ENCODE peak calls at places on chromosomes 7 and 10, in four cellular contexts. Q, T, S and B are unnamed samples.

GRCh38 chr7:132899833-132900232 is 182.1 kb downstream of the CHCHD3 start:
- DNase-seq in Q (no peak), T (no peak), S (no peak), B (no peak)

GRCh38 chr10:96578633-96579032 is 8.2 kb downstream of the TM9SF3 start:
- DNase-seq in Q (no peak), T (no peak), S (no peak), B (no peak)

GRCh38 chr10:37819797-37820196 is 37.6 kb downstream of the ZNF248 start:
- DNase-seq in Q (no peak), T (no peak), S (no peak), B (no peak)

GRCh38 chr7:32164341-32164996 is 94.3 kb upstream of the PDE1C start:
- DNase-seq in Q (peak), T (no peak), S (peak), B (no peak)

GRCh38 chr7:47809387-47809786 is 138.9 kb downstream of the PKD1L1 start:
- DNase-seq in Q (no peak), T (no peak), S (no peak), B (no peak)

GRCh38 chr7:254337-255037 is 35.5 kb upstream of the FOXL3 start:
- DNase-seq in Q (no peak), T (no peak), S (no peak), B (no peak)

GRCh38 chr7:30163231-30163894 is 28.6 kb downstream of the MTURN start:
- DNase-seq in Q (no peak), T (no peak), S (no peak), B (no peak)

GRCh38 chr10:127715782-127716378 is 21.1 kb upstream of the FOXI2 start:
- DNase-seq in Q (no peak), T (no peak), S (peak), B (no peak)

GRCh38 chr10:119418401-119418800 is 124.1 kb downstream of the RGS10 start:
- DNase-seq in Q (no peak), T (no peak), S (no peak), B (no peak)

GRCh38 chr7:151859111-151859947 is 17.6 kb downstream of the PRKAG2 start:
- DNase-seq in Q (no peak), T (no peak), S (no peak), B (no peak)

GRCh38 chr7:12434012-12434642 is 30.5 kb upstream of the VWDE start:
- DNase-seq in Q (no peak), T (no peak), S (no peak), B (no peak)

GRCh38 chr7:122305475-122306319 is 1.1 kb upstream of the FEZF1 start:
- DNase-seq in Q (no peak), T (no peak), S (no peak), B (no peak)

GRCh38 chr10:96833220-96834001 is 1.3 kb downstream of the LCOR start:
- DNase-seq in Q (peak), T (no peak), S (peak), B (no peak)

GRCh38 chr7:138661236-138661635 is 39.9 kb downstream of the SVOPL start:
- DNase-seq in Q (no peak), T (no peak), S (no peak), B (no peak)

GRCh38 chr10:43227911-43228782 is 38.7 kb downstream of the RASGEF1A start:
- DNase-seq in Q (no peak), T (no peak), S (no peak), B (no peak)

GRCh38 chr7:155884225-155885161 is 72.2 kb upstream of the SHH start:
- DNase-seq in Q (no peak), T (no peak), S (no peak), B (no peak)

GRCh38 chr10:24435374-24435773 is 226.4 kb downstream of the KIAA1217 start:
- DNase-seq in Q (peak), T (no peak), S (peak), B (no peak)

GRCh38 chr7:20222219-20222828 is 5.1 kb upstream of the MACC1 start:
- DNase-seq in Q (no peak), T (no peak), S (no peak), B (no peak)
- H3K27ac ChIP-seq in Q (no peak), T (peak), S (peak), B (no peak)

GRCh38 chr10:121990015-121990677 is 1.2 kb downstream of the TACC2 start:
- DNase-seq in Q (no peak), T (no peak), S (no peak), B (no peak)

GRCh38 chr10:121988361-121989324 is at the start of gene TACC2:
- DNase-seq in Q (no peak), T (no peak), S (no peak), B (no peak)

GRCh38 chr10:121998462-121998861 is 9.5 kb downstream of the TACC2 start:
- DNase-seq in Q (no peak), T (no peak), S (no peak), B (no peak)

GRCh38 chr10:121999301-121999700 is 10.3 kb downstream of the TACC2 start:
- DNase-seq in Q (no peak), T (no peak), S (no peak), B (no peak)

DNA sequence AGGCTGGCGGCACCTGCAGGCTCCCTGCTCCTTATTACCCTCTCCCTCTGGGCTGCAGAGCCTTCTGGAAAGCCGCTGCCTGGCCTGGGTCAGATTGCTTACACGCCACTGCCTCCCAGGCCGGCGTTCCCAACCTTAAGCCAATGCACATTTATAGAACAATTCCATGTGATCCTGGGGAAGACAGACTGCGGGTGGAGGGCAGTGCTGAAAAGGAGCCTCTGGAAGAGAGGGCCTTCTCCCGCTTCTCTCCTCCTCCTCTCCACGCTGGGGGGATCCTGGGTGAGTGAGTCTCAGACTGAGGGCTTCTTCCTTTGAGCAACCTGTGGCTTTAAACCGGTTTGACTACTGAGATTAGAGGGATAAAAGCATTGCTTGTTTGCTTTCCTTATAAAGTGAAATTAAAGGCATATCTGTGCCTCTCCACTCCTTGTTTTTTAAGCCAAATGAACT is 5.5 kb downstream of the TACC2 start:
- DNase-seq in Q (no peak), T (peak), S (no peak), B (no peak)
- TF ChIP-seq CTCF in Q (no peak), T (no peak), S (no peak), B (no peak)

DNA sequence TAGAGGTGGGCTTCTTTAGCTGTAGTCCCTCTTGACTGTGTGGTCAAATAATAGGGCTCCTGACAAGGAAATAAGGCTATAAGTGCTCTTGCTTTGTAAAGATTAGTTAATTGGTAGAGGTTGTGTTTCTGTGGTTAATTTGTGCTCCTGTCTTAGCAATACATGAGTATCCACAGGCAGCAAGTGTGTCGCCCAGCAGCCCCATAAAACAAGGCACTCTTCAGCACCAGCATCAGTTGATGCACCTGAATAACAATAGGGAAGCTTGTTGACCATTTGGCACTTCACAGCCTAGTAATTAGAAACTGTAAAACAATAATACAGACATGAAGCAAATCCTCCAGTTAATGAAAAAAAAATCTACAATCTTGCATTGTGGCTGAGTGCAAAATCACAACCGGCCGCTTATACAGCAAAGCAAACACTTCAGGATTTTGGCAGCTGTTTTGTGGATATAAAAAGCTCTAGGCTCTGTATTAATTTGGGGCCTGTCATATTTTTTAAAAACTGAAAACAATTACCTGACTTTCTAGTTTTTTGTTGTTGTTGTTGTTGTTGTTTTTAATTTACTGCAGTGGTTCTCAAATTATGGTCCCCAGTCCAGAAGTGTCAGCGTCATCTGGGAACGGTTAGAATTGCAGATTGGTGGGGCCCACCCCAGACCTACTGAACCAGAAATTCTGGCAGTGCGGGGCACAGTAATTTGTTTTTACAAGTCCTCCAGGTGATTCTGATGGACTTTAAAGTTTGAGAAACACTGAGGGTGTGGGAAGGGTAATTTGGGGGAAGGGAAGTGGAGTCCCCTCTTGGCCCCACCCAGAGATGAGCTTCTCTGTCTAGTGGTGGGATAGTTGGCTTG is 56.8 kb downstream of the AUTS2 start:
- DNase-seq in Q (no peak), T (no peak), S (no peak), B (no peak)
- H3K27ac ChIP-seq in Q (no peak), T (no peak), S (no peak), B (no peak)

DNA sequence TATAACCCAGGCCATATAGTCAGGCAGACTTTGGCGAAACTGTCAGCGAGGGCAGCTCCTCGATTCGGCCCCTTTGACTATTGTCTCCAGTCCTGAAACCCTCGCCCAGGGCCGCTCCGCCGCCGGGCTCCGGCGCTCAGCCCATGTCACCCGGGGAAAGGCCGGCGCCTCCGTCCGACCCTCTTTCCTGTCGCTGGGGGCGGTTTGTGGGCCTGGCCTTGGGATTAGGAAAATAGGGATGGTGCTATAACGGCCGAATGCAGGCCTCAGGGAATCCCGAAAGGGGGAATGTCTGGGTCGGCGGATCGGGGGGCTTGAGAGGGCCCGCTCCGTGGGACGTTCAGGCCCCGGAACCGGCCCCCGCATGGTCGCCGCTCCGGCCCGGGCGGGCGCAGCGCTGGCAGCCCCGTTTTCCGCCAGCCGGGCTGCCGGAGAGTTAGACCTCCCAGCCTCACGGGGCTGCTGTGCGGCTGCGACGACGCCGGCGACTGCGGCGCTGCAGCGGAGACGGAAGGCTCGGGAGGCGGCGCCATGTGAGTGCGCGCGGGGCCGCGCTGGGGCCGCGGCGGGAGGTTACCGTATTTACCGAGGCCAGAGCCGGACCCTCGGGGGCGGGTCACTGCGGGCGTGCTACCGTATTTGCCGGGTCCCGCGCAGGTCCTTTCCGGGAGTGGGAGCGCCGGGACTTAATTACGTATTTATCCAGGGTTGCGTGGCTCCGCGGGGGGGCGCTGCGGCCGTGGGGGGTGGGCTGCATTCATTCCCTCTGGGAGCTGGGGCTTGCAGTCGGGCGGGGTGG is 25.9 kb downstream of the ZNF775 start:
- DNase-seq in Q (peak), T (peak), S (peak), B (peak)
- TF ChIP-seq CTCF in Q (peak), T (peak), S (peak), B (no peak)

DNA sequence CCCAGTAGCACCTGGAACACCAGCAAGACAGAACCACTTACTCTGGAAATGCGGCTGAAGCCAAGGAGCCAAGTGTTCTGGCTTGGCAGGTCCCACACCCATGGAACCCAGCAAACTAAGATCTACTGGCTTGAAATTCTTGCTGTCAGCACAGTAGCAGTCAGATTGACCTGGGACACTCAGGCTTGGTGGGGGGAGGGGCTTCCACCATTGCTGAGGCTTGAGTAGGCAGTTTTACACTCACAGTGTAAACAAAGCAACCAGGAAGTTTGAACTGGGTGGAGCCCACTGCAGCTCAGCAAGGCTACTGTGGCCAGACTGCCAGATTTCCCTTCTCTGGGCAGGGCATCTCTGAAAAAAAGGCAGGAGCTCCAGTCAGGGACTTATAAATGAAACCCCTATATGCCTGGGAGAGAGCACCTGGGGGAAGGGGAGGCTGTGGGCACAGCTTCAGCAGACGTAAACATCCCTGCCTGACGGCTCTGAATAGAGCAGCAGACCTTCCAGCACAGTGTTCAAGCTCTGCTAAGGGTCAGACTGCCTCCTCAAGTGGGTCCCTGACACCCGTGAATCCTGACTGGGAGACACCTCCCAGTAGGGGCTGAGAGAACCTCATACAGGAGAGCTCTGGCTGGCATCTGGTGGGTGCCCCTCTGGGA is 121.2 kb downstream of the MTERF1 start:
- DNase-seq in Q (no peak), T (no peak), S (peak), B (no peak)
- H3K27ac ChIP-seq in Q (no peak), T (no peak), S (no peak), B (no peak)

GRCh38 chr10:49286686-49287085 is 12.3 kb upstream of the C10orf71 start:
- DNase-seq in Q (no peak), T (no peak), S (no peak), B (no peak)
- TF ChIP-seq CTCF in Q (no peak), T (no peak), S (no peak), B (no peak)

GRCh38 chr10:4450981-4451501 is 375.0 kb upstream of the AKR1E2 start:
- DNase-seq in Q (peak), T (no peak), S (peak), B (no peak)
- H3K27ac ChIP-seq in Q (no peak), T (no peak), S (no peak), B (no peak)

DNA sequence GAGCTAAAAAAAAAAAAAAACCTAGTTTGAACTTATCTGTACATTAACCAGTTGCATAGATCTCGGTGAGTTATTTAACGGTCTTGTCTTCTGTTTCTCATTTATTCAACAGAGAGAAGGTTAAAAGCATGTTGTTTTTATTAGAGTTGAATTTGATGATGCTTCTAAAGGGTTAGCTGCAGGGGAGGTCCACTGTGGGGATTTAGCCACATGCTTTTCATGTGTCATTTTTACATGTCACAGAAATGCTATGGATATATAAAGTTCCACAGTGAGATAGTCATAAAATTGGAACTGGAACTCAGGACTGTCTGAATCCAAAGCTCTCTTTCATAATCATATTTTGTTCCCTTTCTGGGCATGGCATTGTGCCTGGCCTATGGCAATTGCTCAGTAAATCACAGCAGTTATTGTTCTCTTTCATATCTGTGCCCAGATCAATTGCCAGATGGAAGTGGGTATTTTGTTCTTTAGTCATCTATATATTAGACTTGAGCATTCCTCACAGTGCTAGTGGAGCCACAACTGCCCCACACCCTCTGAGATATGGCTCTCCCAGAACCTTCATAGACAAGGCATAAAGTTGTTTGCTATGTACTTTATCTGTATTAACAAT is 578.8 kb downstream of the NRG3 start:
- DNase-seq in Q (no peak), T (no peak), S (no peak), B (no peak)
- TF ChIP-seq CTCF in Q (no peak), T (no peak), S (no peak), B (no peak)

GRCh38 chr10:8596929-8597472 is 542.5 kb downstream of the GATA3 start:
- DNase-seq in Q (no peak), T (no peak), S (peak), B (no peak)
- H3K27ac ChIP-seq in Q (no peak), T (no peak), S (no peak), B (no peak)